ENCODE peak calls at places on chromosomes 7 and 10, in eight cellular contexts. X is sigmoid colon, Y is heart left ventricle, L is spleen, A is adrenal gland, Z is A549, N is vagina, U is HCT116. T is an unnamed sample.

GRCh38 chr7:84614821-84615506 is 420.4 kb upstream of the SEMA3A start:
- DNase-seq in X (no peak), Y (no peak), L (no peak), A (no peak), Z (peak; percentile 20), N (no peak), U (peak; percentile 2), T (no peak)

GRCh38 chr10:95451150-95451549 is 110.0 kb downstream of the SORBS1 start:
- DNase-seq in X (peak; percentile 83), Y (no peak), L (no peak), A (no peak), Z (no peak), N (no peak), U (no peak), T (no peak)

GRCh38 chr10:33559105-33559504 is 224.6 kb upstream of the NRP1 start:
- DNase-seq in X (peak; percentile 65), Y (peak; percentile 45), L (no peak), A (no peak), Z (peak; percentile 5), N (no peak), U (no peak), T (no peak)

GRCh38 chr10:79031723-79032122 is 37.0 kb upstream of the ZMIZ1 start:
- DNase-seq in X (no peak), Y (no peak), L (no peak), A (peak; percentile 39), Z (no peak), N (no peak), U (no peak), T (no peak)

GRCh38 chr10:13340626-13341370 is 7.3 kb downstream of the SEPHS1 start:
- DNase-seq in X (no peak), Y (no peak), L (no peak), A (no peak), Z (no peak), N (no peak), U (no peak), T (no peak)

GRCh38 chr10:3532644-3533043 is 252.4 kb downstream of the KLF6 start:
- DNase-seq in X (no peak), Y (no peak), L (no peak), A (no peak), Z (peak; percentile 25), N (no peak), U (peak; percentile 23), T (no peak)

GRCh38 chr10:8532647-8533046 is 478.2 kb downstream of the GATA3 start:
- DNase-seq in X (no peak), Y (no peak), L (no peak), A (no peak), Z (no peak), N (no peak), U (no peak), T (no peak)

GRCh38 chr7:110784749-110785148 is 306.2 kb upstream of the LRRN3 start:
- DNase-seq in X (no peak), Y (no peak), L (no peak), A (no peak), Z (no peak), N (no peak), U (no peak), T (no peak)

GRCh38 chr10:52115823-52116222 is 198.3 kb upstream of the DKK1 start:
- DNase-seq in X (no peak), Y (no peak), L (no peak), A (no peak), Z (peak; percentile 25), N (no peak), U (no peak), T (no peak)

GRCh38 chr7:97009753-97010732 is 4.7 kb downstream of the DLX6 start:
- DNase-seq in X (no peak), Y (no peak), L (no peak), A (no peak), Z (no peak), N (peak; percentile 64), U (no peak), T (no peak)

GRCh38 chr10:48234807-48235206 is 39.7 kb downstream of the FRMPD2 start:
- DNase-seq in X (no peak), Y (no peak), L (no peak), A (peak; percentile 18), Z (no peak), N (peak; percentile 77), U (no peak), T (no peak)

GRCh38 chr10:78299861-78300453 is 266.3 kb downstream of the RPS24 start:
- DNase-seq in X (peak; percentile 75), Y (peak; percentile 41), L (peak; percentile 88), A (peak; percentile 74), Z (no peak), N (peak; percentile 76), U (peak; percentile 2), T (no peak)

GRCh38 chr10:102615361-102615760 is 28.9 kb upstream of the TRIM8 start:
- DNase-seq in X (no peak), Y (no peak), L (no peak), A (no peak), Z (peak; percentile 20), N (no peak), U (no peak), T (no peak)

GRCh38 chr10:43931308-43931930 is 282.7 kb upstream of the ZNF32 start:
- DNase-seq in X (no peak), Y (no peak), L (no peak), A (no peak), Z (no peak), N (no peak), U (no peak), T (no peak)

GRCh38 chr10:89653410-89653828 is 8.4 kb upstream of the PANK1 start:
- DNase-seq in X (no peak), Y (no peak), L (no peak), A (no peak), Z (no peak), N (no peak), U (no peak), T (no peak)

GRCh38 chr7:102836206-102836938 is 76.4 kb upstream of the LRRC17 start:
- DNase-seq in X (no peak), Y (no peak), L (no peak), A (no peak), Z (peak; percentile 63), N (no peak), U (peak; percentile 24), T (no peak)

GRCh38 chr10:30188101-30188500 is 128.7 kb upstream of the JCAD start:
- DNase-seq in X (no peak), Y (no peak), L (no peak), A (peak; percentile 54), Z (no peak), N (no peak), U (no peak), T (no peak)

GRCh38 chr7:137975223-137975622 is 26.7 kb downstream of the CREB3L2 start:
- DNase-seq in X (peak; percentile 80), Y (peak; percentile 57), L (no peak), A (peak; percentile 75), Z (no peak), N (no peak), U (no peak), T (no peak)

GRCh38 chr10:28879875-28880381 is 202.6 kb downstream of the BAMBI start:
- DNase-seq in X (no peak), Y (peak; percentile 47), L (no peak), A (peak; percentile 65), Z (no peak), N (peak; percentile 34), U (no peak), T (no peak)

GRCh38 chr10:53491774-53492173 is 719.2 kb upstream of the MBL2 start:
- DNase-seq in X (no peak), Y (no peak), L (no peak), A (no peak), Z (no peak), N (no peak), U (no peak), T (no peak)
- H3K27ac ChIP-seq in X (no peak overlapping the region), Y (no peak overlapping the region), L (no peak overlapping the region), A (no peak overlapping the region), Z (no peak overlapping the region), N (no peak overlapping the region), U (no peak overlapping the region), T (no peak overlapping the region)

DNA sequence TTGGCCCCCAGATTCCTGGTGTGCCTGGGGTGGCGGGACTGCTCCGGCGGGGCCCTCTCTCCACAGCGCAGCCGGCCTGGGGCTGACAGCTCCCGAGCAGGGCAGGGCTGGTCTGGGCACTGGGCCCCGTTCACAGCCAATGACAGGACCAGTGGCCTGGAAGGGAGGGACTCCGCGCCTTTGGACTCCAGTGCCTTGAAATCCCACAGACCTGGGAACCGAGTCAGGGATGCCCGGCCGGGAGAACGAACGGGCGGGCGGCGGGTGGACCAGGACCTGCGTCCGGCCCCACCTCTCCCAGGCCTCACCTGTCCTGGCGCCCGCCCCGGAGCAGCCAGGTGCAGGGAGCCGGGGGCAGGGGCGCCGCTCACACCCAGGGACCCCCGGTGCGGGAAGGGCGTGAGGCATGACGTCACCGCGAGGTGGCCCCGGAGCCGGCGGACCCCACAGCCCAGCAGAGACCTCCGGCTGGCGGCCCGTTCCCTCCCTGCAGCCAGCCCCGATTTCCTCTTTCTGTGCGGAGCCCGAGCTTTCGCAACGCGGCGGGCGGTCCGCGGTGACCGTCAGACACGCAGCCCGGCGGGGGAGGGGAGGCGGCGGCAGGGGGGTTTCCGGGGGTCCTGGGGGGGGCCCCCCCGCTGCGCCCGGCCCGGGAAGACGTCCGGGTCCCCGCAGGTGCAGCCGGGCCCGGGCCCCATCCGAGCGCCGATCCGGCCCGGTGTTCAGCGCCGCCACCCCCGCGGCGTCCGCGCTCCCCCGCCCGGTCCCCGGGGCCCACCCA is 743 bp downstream of the ADAP1 start:
- DNase-seq in X (peak; percentile 86), Y (peak; percentile 75), L (peak; percentile 92), A (no peak), Z (peak; percentile 64), N (no peak), U (no peak), T (peak; percentile 82)
- TF ChIP-seq POLR2A in X (peak; percentile 63), Y (no peak), L (no peak), A (no peak), Z (no peak), N (no peak), U (no peak), T (peak; percentile 38)

GRCh38 chr10:71268751-71269150 is 50.3 kb upstream of the SLC29A3 start:
- DNase-seq in X (no peak), Y (peak; percentile 62), L (no peak), A (peak; percentile 87), Z (no peak), N (no peak), U (no peak), T (peak; percentile 25)

GRCh38 chr10:71271626-71272025 is 47.4 kb upstream of the SLC29A3 start:
- DNase-seq in X (no peak), Y (no peak), L (no peak), A (no peak), Z (no peak), N (no peak), U (no peak), T (no peak)

GRCh38 chr10:71269301-71270288 is 49.5 kb upstream of the SLC29A3 start:
- DNase-seq in X (no peak), Y (peak; percentile 63), L (no peak), A (no peak), Z (no peak), N (no peak), U (no peak), T (peak; percentile 43)

GRCh38 chr10:71270821-71271220 is 48.2 kb upstream of the SLC29A3 start:
- DNase-seq in X (no peak), Y (peak; percentile 25), L (no peak), A (no peak), Z (no peak), N (no peak), U (no peak), T (no peak)

GRCh38 chr10:71270301-71270777 is 48.7 kb upstream of the SLC29A3 start:
- DNase-seq in X (no peak), Y (peak; percentile 52), L (no peak), A (peak; percentile 86), Z (peak; percentile 72), N (no peak), U (peak; percentile 68), T (peak; percentile 39)
- TF ChIP-seq CTCF in X (peak; percentile 20), Y (peak; percentile 59), L (peak; percentile 56), A (peak; percentile 49), Z (peak; percentile 62), N (no peak), U (peak; percentile 65), T (peak; percentile 27)

GRCh38 chr7:46029111-46029704 is 108.1 kb upstream of the IGFBP3 start:
- DNase-seq in X (no peak), Y (no peak), L (no peak), A (no peak), Z (no peak), N (no peak), U (no peak), T (no peak)
- H3K27ac ChIP-seq in X (no peak overlapping the region), Y (no peak overlapping the region), L (no peak overlapping the region), A (no peak overlapping the region), Z (no peak overlapping the region), N (no peak overlapping the region), U (no peak overlapping the region), T (no peak overlapping the region)